ENCODE peak calls at places on chromosome X, in six cellular contexts. R, E, M, L, X and O are unnamed samples.

GRCh38 chrX:42107495-42108139 is 184.3 kb upstream of the CASK start:
- DNase-seq in M (no peak), L (no peak), R (no peak), X (no peak), E (no peak), O (no peak)

GRCh38 chrX:134734343-134735001 is 76.2 kb upstream of the PLAC1 start:
- DNase-seq in L (no peak), E (peak; percentile 72), X (no peak), M (no peak), R (no peak), O (peak; percentile 54)

GRCh38 chrX:6021316-6022091 is 207.2 kb downstream of the NLGN4X start:
- DNase-seq in E (no peak), L (no peak), M (no peak), X (no peak), R (no peak), O (peak; percentile 54)

GRCh38 chrX:23888887-23889501 is 18.7 kb downstream of the APOO start:
- DNase-seq in X (no peak), L (no peak), E (no peak), R (no peak), M (no peak), O (peak; percentile 42)

GRCh38 chrX:22577181-22577580 is 304.5 kb downstream of the CBLL2 start:
- DNase-seq in R (no peak), L (peak; percentile 39), E (no peak), M (no peak), X (peak; percentile 22), O (no peak)

GRCh38 chrX:154115071-154115470 is 17.6 kb upstream of the MECP2 start:
- DNase-seq in M (no peak), X (no peak), L (no peak), R (no peak), E (no peak), O (no peak)

GRCh38 chrX:113551919-113552318 is 711.3 kb upstream of the AMOT start:
- DNase-seq in R (no peak), X (no peak), E (no peak), M (no peak), L (no peak), O (no peak)

GRCh38 chrX:44817029-44817428 is 26.8 kb upstream of the DUSP21 start:
- DNase-seq in X (no peak), R (no peak), L (no peak), E (no peak), M (no peak), O (no peak)

GRCh38 chrX:397575-397974 is 10.9 kb upstream of the PPP2R3B start:
- DNase-seq in L (peak; percentile 50), X (peak; percentile 58), E (no peak), R (no peak), M (no peak), O (peak; percentile 49)

GRCh38 chrX:129667412-129667811 is 12.7 kb upstream of the APLN start:
- DNase-seq in X (no peak), L (no peak), E (no peak), R (no peak), M (no peak), O (no peak)

GRCh38 chrX:134990475-134991473 is at the start of gene SMIM10:
- DNase-seq in E (peak; percentile 89), L (peak; percentile 72), X (peak; percentile 9), R (peak; percentile 17), M (no peak), O (peak; percentile 84)

GRCh38 chrX:150648296-150648940 is 44.8 kb upstream of the MTMR1 start:
- DNase-seq in L (no peak), M (no peak), X (no peak), E (no peak), R (no peak), O (no peak)

GRCh38 chrX:30312858-30313257 is 3.7 kb upstream of the NR0B1 start:
- DNase-seq in R (no peak), M (no peak), L (no peak), X (no peak), E (no peak), O (no peak)

GRCh38 chrX:152913915-152914314 is 16.0 kb downstream of the ZNF185 start:
- DNase-seq in L (no peak), E (no peak), R (no peak), M (no peak), X (no peak), O (no peak)

GRCh38 chrX:103330601-103331397 is 760 bp downstream of the TCEAL7 start:
- DNase-seq in X (no peak), R (no peak), L (no peak), E (peak; percentile 29), M (no peak), O (no peak)